ENCODE peak calls at places on chromosomes 3 and 15, in eight cellular contexts. R is Calu3, C is thoracic aorta, D is heart right ventricle, V is NCI-H1436, L is frontal cortex, K is fibroblast of the conjunctiva, E is K562. P is an unnamed sample.

GRCh38 chr3:94162700-94163099 is 99.8 kb downstream of the NSUN3 start:
- DNase-seq in R (peak), C (no peak), D (no peak), V (no peak), L (no peak), K (no peak), E (peak), P (peak)

GRCh38 chr3:123357275-123357674 is 91.6 kb downstream of the ADCY5 start:
- DNase-seq in R (no peak), C (no peak), D (no peak), V (no peak), L (no peak), K (no peak), E (no peak), P (no peak)

GRCh38 chr3:194994551-194994981 is 276.4 kb downstream of the XXYLT1 start:
- DNase-seq in R (no peak), C (no peak), D (no peak), V (no peak), L (no peak), K (no peak), E (no peak), P (no peak)

GRCh38 chr15:42721016-42721415 is 15.9 kb downstream of the CDAN1 start:
- DNase-seq in R (no peak), C (no peak), D (no peak), V (no peak), L (no peak), K (no peak), E (no peak), P (no peak)

GRCh38 chr15:45594322-45594721 is 7.1 kb downstream of the BLOC1S6 start:
- DNase-seq in R (no peak), C (no peak), D (no peak), V (no peak), L (no peak), K (no peak), E (no peak), P (no peak)

GRCh38 chr3:125582707-125583106 is 12.6 kb downstream of the OSBPL11 start:
- DNase-seq in R (no peak), C (no peak), D (no peak), V (no peak), L (no peak), K (no peak), E (peak), P (no peak)

GRCh38 chr3:67614195-67614594 is 40.2 kb downstream of the SUCLG2 start:
- DNase-seq in R (no peak), C (no peak), D (no peak), V (no peak), L (no peak), K (no peak), E (no peak), P (no peak)

GRCh38 chr3:149618151-149619123 is 39.4 kb downstream of the WWTR1 start:
- DNase-seq in R (no peak), C (peak), D (peak), V (no peak), L (no peak), K (no peak), E (no peak), P (no peak)

GRCh38 chr3:134368751-134369105 is 5.5 kb downstream of the AMOTL2 start:
- DNase-seq in R (no peak), C (no peak), D (no peak), V (no peak), L (no peak), K (no peak), E (no peak), P (no peak)

GRCh38 chr3:1404270-1404669 is 311.4 kb downstream of the CNTN6 start:
- DNase-seq in R (peak), C (no peak), D (no peak), V (no peak), L (no peak), K (no peak), E (no peak), P (no peak)

GRCh38 chr3:117510396-117510795 is 800.8 kb downstream of the TUSC7 start:
- DNase-seq in R (no peak), C (no peak), D (no peak), V (no peak), L (no peak), K (no peak), E (no peak), P (no peak)

GRCh38 chr3:171457263-171458055 is 2.7 kb downstream of the TNIK start:
- DNase-seq in R (no peak), C (no peak), D (no peak), V (no peak), L (no peak), K (no peak), E (no peak), P (no peak)

GRCh38 chr3:123314409-123315270 is 112.9 kb downstream of the SEC22A start:
- DNase-seq in R (no peak), C (no peak), D (no peak), V (no peak), L (no peak), K (no peak), E (no peak), P (no peak)

GRCh38 chr3:102102394-102102793 is 253.1 kb downstream of the NFKBIZ start:
- DNase-seq in R (no peak), C (no peak), D (no peak), V (no peak), L (no peak), K (no peak), E (no peak), P (no peak)

GRCh38 chr3:152047465-152047864 is 174.0 kb downstream of the SUCNR1 start:
- DNase-seq in R (no peak), C (no peak), D (no peak), V (no peak), L (no peak), K (no peak), E (no peak), P (no peak)

GRCh38 chr3:99789322-99789721 is 28.3 kb upstream of the CMSS1 start:
- DNase-seq in R (peak), C (no peak), D (no peak), V (no peak), L (peak), K (peak), E (peak), P (peak)

GRCh38 chr3:195773956-195774537 is 37.7 kb downstream of the MUC4 start:
- DNase-seq in R (no peak), C (no peak), D (no peak), V (no peak), L (no peak), K (no peak), E (no peak), P (no peak)

GRCh38 chr3:50627407-50628051 is 10.6 kb downstream of the MAPKAPK3 start:
- DNase-seq in R (peak), C (peak), D (no peak), V (no peak), L (no peak), K (peak), E (no peak), P (no peak)

GRCh38 chr3:14473411-14473891 is 66.7 kb downstream of the GRIP2 start:
- DNase-seq in R (no peak), C (no peak), D (no peak), V (no peak), L (no peak), K (no peak), E (no peak), P (no peak)

GRCh38 chr15:75599396-75599795 is 20.3 kb upstream of the PTPN9 start:
- DNase-seq in R (no peak), C (no peak), D (no peak), V (no peak), L (peak), K (no peak), E (no peak), P (no peak)

GRCh38 chr15:37995461-37996347 is 61.3 kb downstream of the TMCO5A start:
- DNase-seq in R (no peak), C (no peak), D (no peak), V (peak), L (no peak), K (peak), E (peak), P (peak)

GRCh38 chr15:46344115-46344749 is 709.4 kb downstream of the SQOR start:
- DNase-seq in R (no peak), C (no peak), D (no peak), V (peak), L (no peak), K (no peak), E (no peak), P (no peak)

GRCh38 chr3:107345968-107346367 is 31.3 kb upstream of the CCDC54 start:
- DNase-seq in R (peak), C (no peak), D (no peak), V (no peak), L (no peak), K (no peak), E (no peak), P (no peak)

GRCh38 chr15:53974813-53975212 is 3.4 kb upstream of the UNC13C start:
- DNase-seq in R (no peak), C (no peak), D (no peak), V (no peak), L (no peak), K (no peak), E (no peak), P (no peak)

GRCh38 chr3:168881804-168882203 is 781.7 kb downstream of the MECOM start:
- DNase-seq in R (no peak), C (no peak), D (no peak), V (no peak), L (no peak), K (no peak), E (no peak), P (peak)

GRCh38 chr15:41882689-41883483 is 11.0 kb downstream of the SPTBN5 start:
- DNase-seq in R (no peak), C (no peak), D (no peak), V (no peak), L (no peak), K (no peak), E (no peak), P (no peak)

GRCh38 chr3:112761062-112761638 is 85.5 kb downstream of the CD200R1L start:
- DNase-seq in R (no peak), C (no peak), D (no peak), V (no peak), L (no peak), K (no peak), E (no peak), P (no peak)

P was measured in HFF-Myc.